ENCODE peak calls at places on chromosomes 5 and 9, in seven cellular contexts. N is fibroblast of lung, H is H1, M is hepatocyte, G is upper lobe of left lung, B is coronary artery, J is A549. C is an unnamed sample.

GRCh38 chr5:122498163-122498562 is 186.1 kb downstream of the SNCAIP start:
- DNase-seq in N (no peak), H (peak; percentile 23), M (peak; percentile 56), G (no peak), B (no peak), J (no peak), C (peak; percentile 42)

GRCh38 chr5:74206571-74207550 is 433.7 kb downstream of the ENC1 start:
- DNase-seq in N (peak; percentile 89), H (peak; percentile 3), M (peak; percentile 39), G (no peak), B (no peak), J (no peak), C (peak; percentile 44)

GRCh38 chr5:34998058-34998789 is 49.5 kb downstream of the AGXT2 start:
- DNase-seq in N (peak; percentile 58), H (no peak), M (no peak), G (no peak), B (no peak), J (peak; percentile 4), C (peak; percentile 47)

GRCh38 chr5:168486136-168486879 is at the start of gene RARS1:
- DNase-seq in N (peak; percentile 91), H (peak; percentile 89), M (peak; percentile 97), G (peak; percentile 93), B (peak; percentile 96), J (peak; percentile 94), C (peak; percentile 98)

GRCh38 chr5:175889910-175890684 is 18.7 kb downstream of the CPLX2 start:
- DNase-seq in N (peak; percentile 10), H (no peak), M (peak; percentile 28), G (no peak), B (no peak), J (peak; percentile 79), C (no peak)

GRCh38 chr9:71806916-71807315 is 38.6 kb upstream of the CEMIP2 start:
- DNase-seq in N (peak; percentile 57), H (peak; percentile 27), M (peak; percentile 79), G (no peak), B (no peak), J (peak; percentile 81), C (peak; percentile 62)

GRCh38 chr5:97229196-97229595 is 46.1 kb upstream of the RIOK2 start:
- DNase-seq in N (no peak), H (no peak), M (peak; percentile 14), G (no peak), B (no peak), J (no peak), C (no peak)

GRCh38 chr5:181281077-181281983 is 20.4 kb upstream of the TRIM52 start:
- DNase-seq in N (no peak), H (peak; percentile 91), M (peak; percentile 94), G (no peak), B (no peak), J (no peak), C (no peak)

GRCh38 chr5:257148-257547 is 14.3 kb upstream of the PDCD6 start:
- DNase-seq in N (no peak), H (no peak), M (no peak), G (no peak), B (no peak), J (no peak), C (no peak)

GRCh38 chr5:66367814-66368541 is 223.9 kb downstream of the SREK1 start:
- DNase-seq in N (no peak), H (no peak), M (no peak), G (no peak), B (no peak), J (no peak), C (no peak)

GRCh38 chr9:90095682-90096081 is 490.9 kb downstream of the GADD45G start:
- DNase-seq in N (no peak), H (no peak), M (peak; percentile 21), G (no peak), B (no peak), J (no peak), C (peak; percentile 86)

GRCh38 chr5:178281321-178281720 is 48.7 kb upstream of the PHYKPL start:
- DNase-seq in N (no peak), H (no peak), M (no peak), G (peak; percentile 71), B (no peak), J (no peak), C (no peak)

GRCh38 chr5:106368021-106368420 is 1302.7 kb downstream of the EFNA5 start:
- DNase-seq in N (no peak), H (no peak), M (no peak), G (no peak), B (no peak), J (no peak), C (no peak)

GRCh38 chr5:168364738-168365550 is 73.5 kb downstream of the WWC1 start:
- DNase-seq in N (peak; percentile 49), H (no peak), M (peak; percentile 58), G (no peak), B (no peak), J (no peak), C (no peak)

GRCh38 chr5:32443145-32443540 is 1.4 kb downstream of the ZFR start:
- DNase-seq in N (peak; percentile 47), H (no peak), M (peak; percentile 18), G (no peak), B (no peak), J (no peak), C (no peak)

GRCh38 chr9:117734082-117734481 is 29.9 kb downstream of the TLR4 start:
- DNase-seq in N (no peak), H (no peak), M (no peak), G (no peak), B (no peak), J (no peak), C (no peak)

GRCh38 chr9:37936965-37937364 is 33.0 kb upstream of the SLC25A51 start:
- DNase-seq in N (peak; percentile 80), H (no peak), M (peak; percentile 72), G (no peak), B (no peak), J (no peak), C (no peak)

GRCh38 chr9:90854637-90855036 is 53.0 kb downstream of the SYK start:
- DNase-seq in N (no peak), H (no peak), M (no peak), G (no peak), B (no peak), J (no peak), C (no peak)

GRCh38 chr5:150598046-150598445 is 42.4 kb upstream of the SYNPO start:
- DNase-seq in N (no peak), H (no peak), M (no peak), G (no peak), B (no peak), J (no peak), C (no peak)

GRCh38 chr5:55393501-55394175 is 85.8 kb downstream of the MTREX start:
- DNase-seq in N (no peak), H (no peak), M (no peak), G (no peak), B (no peak), J (no peak), C (no peak)

GRCh38 chr9:20623748-20624124 is 1.4 kb upstream of the MLLT3 start:
- DNase-seq in N (peak; percentile 5), H (no peak), M (no peak), G (no peak), B (no peak), J (no peak), C (no peak)
- H3K27ac ChIP-seq in N (no peak overlapping the region), H (no peak overlapping the region), M (no peak overlapping the region), G (peak overlapping the region; percentile 17), B (peak overlapping the region; percentile 95), J (peak overlapping the region; percentile 75), C (peak overlapping the region; percentile 94)

GRCh38 chr5:57280811-57281301 is 107.0 kb downstream of the GPBP1 start:
- DNase-seq in N (no peak), H (no peak), M (no peak), G (no peak), B (no peak), J (no peak), C (no peak)

GRCh38 chr5:57276353-57276752 is 102.5 kb downstream of the GPBP1 start:
- DNase-seq in N (no peak), H (no peak), M (no peak), G (no peak), B (no peak), J (no peak), C (no peak)

GRCh38 chr5:57277085-57277484 is 103.2 kb downstream of the GPBP1 start:
- DNase-seq in N (peak; percentile 15), H (no peak), M (no peak), G (no peak), B (no peak), J (peak; percentile 28), C (no peak)
- TF ChIP-seq CTCF in N (peak; percentile 16), H (peak; percentile 30), M (peak; percentile 52), G (no peak), B (no peak), J (peak; percentile 64), C (no peak)

GRCh38 chr9:98708933-98709911 is at the start of gene GABBR2:
- DNase-seq in N (peak; percentile 23), H (no peak), M (peak; percentile 25), G (peak; percentile 72), B (no peak), J (peak; percentile 15), C (no peak)
- H3K4me3 ChIP-seq in N (peak within 1 kb of the TSS; percentile 47), H (peak within 1 kb of the TSS; percentile 31), M (peak within 1 kb of the TSS; percentile 23), G (peak within 1 kb of the TSS; percentile 37), B (peak within 1 kb of the TSS; percentile 64), J (peak within 1 kb of the TSS; percentile 52), C (peak within 1 kb of the TSS; percentile 50)

GRCh38 chr5:124738751-124739559 is 7.5 kb downstream of the ZNF608 start:
- DNase-seq in N (peak; percentile 33), H (peak; percentile 66), M (peak; percentile 63), G (no peak), B (no peak), J (no peak), C (no peak)
- H3K27ac ChIP-seq in N (no peak overlapping the region), H (no peak overlapping the region), M (peak overlapping the region; percentile 77), G (peak overlapping the region; percentile 96), B (peak overlapping the region; percentile 35), J (no peak overlapping the region), C (peak overlapping the region; percentile 2)

C was measured in dorsolateral prefrontal cortex.